ENCODE peak calls at places on chromosomes 5 and 9, in ten cellular contexts. One of them, this sample, is unnamed.

GRCh38 chr9:91117959-91118651 is 243.6 kb downstream of the AUH start:
- DNase-seq in AG10803: peak; percentile 86
- DNase-seq in mammary epithelial cell: no peak
- DNase-seq in WERI-Rb-1: peak; percentile 59
- DNase-seq in esophagus squamous epithelium: no peak
- DNase-seq in kidney: peak; percentile 96
- DNase-seq in brain microvascular endothelial cell: peak; percentile 69
- DNase-seq in AG09309: no peak
- DNase-seq in astrocyte: peak; percentile 71
- DNase-seq in cardiac fibroblast: peak; percentile 90
- DNase-seq in this sample: no peak

GRCh38 chr5:132427285-132428146 is 58.0 kb downstream of the SLC22A5 start:
- DNase-seq in kidney: no peak
- DNase-seq in mammary epithelial cell: no peak
- DNase-seq in AG09309: no peak
- DNase-seq in esophagus squamous epithelium: no peak
- DNase-seq in AG10803: peak; percentile 37
- DNase-seq in cardiac fibroblast: no peak
- DNase-seq in brain microvascular endothelial cell: no peak
- DNase-seq in WERI-Rb-1: no peak
- DNase-seq in astrocyte: no peak
- DNase-seq in this sample: no peak

GRCh38 chr5:160787247-160787646 is 64.8 kb downstream of the ATP10B start:
- DNase-seq in WERI-Rb-1: peak; percentile 12
- DNase-seq in esophagus squamous epithelium: no peak
- DNase-seq in astrocyte: no peak
- DNase-seq in mammary epithelial cell: peak; percentile 40
- DNase-seq in kidney: peak; percentile 61
- DNase-seq in brain microvascular endothelial cell: no peak
- DNase-seq in AG10803: no peak
- DNase-seq in cardiac fibroblast: no peak
- DNase-seq in AG09309: no peak
- DNase-seq in this sample: peak; percentile 17

GRCh38 chr5:31186672-31187267 is 6.7 kb upstream of the CDH6 start:
- DNase-seq in esophagus squamous epithelium: no peak
- DNase-seq in AG09309: no peak
- DNase-seq in AG10803: peak; percentile 40
- DNase-seq in WERI-Rb-1: no peak
- DNase-seq in cardiac fibroblast: peak; percentile 64
- DNase-seq in kidney: no peak
- DNase-seq in brain microvascular endothelial cell: peak; percentile 26
- DNase-seq in astrocyte: no peak
- DNase-seq in mammary epithelial cell: peak; percentile 3
- DNase-seq in this sample: peak; percentile 54

GRCh38 chr9:89661391-89661949 is 56.7 kb downstream of the GADD45G start:
- DNase-seq in WERI-Rb-1: peak; percentile 33
- DNase-seq in brain microvascular endothelial cell: no peak
- DNase-seq in kidney: no peak
- DNase-seq in esophagus squamous epithelium: no peak
- DNase-seq in AG09309: no peak
- DNase-seq in AG10803: peak; percentile 22
- DNase-seq in mammary epithelial cell: no peak
- DNase-seq in astrocyte: no peak
- DNase-seq in cardiac fibroblast: peak; percentile 6
- DNase-seq in this sample: no peak

GRCh38 chr5:139649082-139649991 is 1.2 kb downstream of the CXXC5 start:
- DNase-seq in mammary epithelial cell: no peak
- DNase-seq in AG09309: no peak
- DNase-seq in kidney: peak; percentile 87
- DNase-seq in esophagus squamous epithelium: no peak
- DNase-seq in astrocyte: no peak
- DNase-seq in WERI-Rb-1: no peak
- DNase-seq in brain microvascular endothelial cell: no peak
- DNase-seq in AG10803: no peak
- DNase-seq in cardiac fibroblast: no peak
- DNase-seq in this sample: no peak

GRCh38 chr5:107951322-107951721 is 280.6 kb upstream of the EFNA5 start:
- DNase-seq in esophagus squamous epithelium: no peak
- DNase-seq in AG09309: no peak
- DNase-seq in WERI-Rb-1: no peak
- DNase-seq in astrocyte: no peak
- DNase-seq in kidney: no peak
- DNase-seq in mammary epithelial cell: no peak
- DNase-seq in AG10803: no peak
- DNase-seq in brain microvascular endothelial cell: no peak
- DNase-seq in cardiac fibroblast: no peak
- DNase-seq in this sample: no peak

GRCh38 chr5:60972225-60972624 is 27.2 kb downstream of the NDUFAF2 start:
- DNase-seq in AG09309: no peak
- DNase-seq in mammary epithelial cell: peak; percentile 28
- DNase-seq in cardiac fibroblast: no peak
- DNase-seq in kidney: no peak
- DNase-seq in astrocyte: no peak
- DNase-seq in esophagus squamous epithelium: no peak
- DNase-seq in AG10803: no peak
- DNase-seq in brain microvascular endothelial cell: no peak
- DNase-seq in WERI-Rb-1: no peak
- DNase-seq in this sample: peak; percentile 15

GRCh38 chr5:72888595-72888994 is 67.2 kb upstream of the FCHO2 start:
- DNase-seq in AG10803: no peak
- DNase-seq in kidney: no peak
- DNase-seq in mammary epithelial cell: no peak
- DNase-seq in cardiac fibroblast: no peak
- DNase-seq in esophagus squamous epithelium: no peak
- DNase-seq in brain microvascular endothelial cell: no peak
- DNase-seq in astrocyte: no peak
- DNase-seq in AG09309: no peak
- DNase-seq in WERI-Rb-1: no peak
- DNase-seq in this sample: no peak

GRCh38 chr9:125522328-125522725 is 184.7 kb downstream of the MAPKAP1 start:
- DNase-seq in AG09309: no peak
- DNase-seq in brain microvascular endothelial cell: peak; percentile 70
- DNase-seq in cardiac fibroblast: peak; percentile 94
- DNase-seq in mammary epithelial cell: peak; percentile 40
- DNase-seq in esophagus squamous epithelium: no peak
- DNase-seq in AG10803: peak; percentile 88
- DNase-seq in WERI-Rb-1: no peak
- DNase-seq in astrocyte: peak; percentile 90
- DNase-seq in kidney: no peak
- DNase-seq in this sample: peak; percentile 67

GRCh38 chr5:56910123-56910951 is 941 bp downstream of the SETD9 start:
- DNase-seq in WERI-Rb-1: no peak
- DNase-seq in brain microvascular endothelial cell: no peak
- DNase-seq in kidney: peak; percentile 82
- DNase-seq in AG09309: no peak
- DNase-seq in mammary epithelial cell: no peak
- DNase-seq in esophagus squamous epithelium: no peak
- DNase-seq in cardiac fibroblast: no peak
- DNase-seq in astrocyte: peak; percentile 34
- DNase-seq in AG10803: peak; percentile 23
- DNase-seq in this sample: peak; percentile 53

GRCh38 chr5:98109561-98110006 is 663.9 kb upstream of the RGMB start:
- DNase-seq in AG09309: peak; percentile 69
- DNase-seq in esophagus squamous epithelium: no peak
- DNase-seq in kidney: no peak
- DNase-seq in brain microvascular endothelial cell: peak; percentile 93
- DNase-seq in cardiac fibroblast: peak; percentile 31
- DNase-seq in WERI-Rb-1: no peak
- DNase-seq in mammary epithelial cell: peak; percentile 72
- DNase-seq in AG10803: peak; percentile 68
- DNase-seq in astrocyte: peak; percentile 95
- DNase-seq in this sample: peak; percentile 82

GRCh38 chr5:172377438-172377837 is 76.9 kb downstream of the SH3PXD2B start:
- DNase-seq in AG09309: no peak
- DNase-seq in brain microvascular endothelial cell: no peak
- DNase-seq in esophagus squamous epithelium: no peak
- DNase-seq in WERI-Rb-1: no peak
- DNase-seq in mammary epithelial cell: no peak
- DNase-seq in cardiac fibroblast: no peak
- DNase-seq in astrocyte: no peak
- DNase-seq in kidney: no peak
- DNase-seq in AG10803: no peak
- DNase-seq in this sample: no peak

GRCh38 chr9:133590231-133590855 is 18.8 kb downstream of the FAM163B start:
- DNase-seq in cardiac fibroblast: no peak
- DNase-seq in AG10803: no peak
- DNase-seq in mammary epithelial cell: no peak
- DNase-seq in kidney: peak; percentile 44
- DNase-seq in brain microvascular endothelial cell: no peak
- DNase-seq in esophagus squamous epithelium: no peak
- DNase-seq in astrocyte: no peak
- DNase-seq in WERI-Rb-1: no peak
- DNase-seq in AG09309: no peak
- DNase-seq in this sample: no peak

GRCh38 chr5:180718810-180719453 is 20.9 kb downstream of the OR2Y1 start:
- DNase-seq in esophagus squamous epithelium: no peak
- DNase-seq in WERI-Rb-1: peak; percentile 17
- DNase-seq in AG10803: peak; percentile 32
- DNase-seq in astrocyte: peak; percentile 2
- DNase-seq in brain microvascular endothelial cell: peak; percentile 27
- DNase-seq in cardiac fibroblast: peak; percentile 50
- DNase-seq in kidney: no peak
- DNase-seq in mammary epithelial cell: peak; percentile 16
- DNase-seq in AG09309: peak; percentile 3
- DNase-seq in this sample: peak; percentile 28

GRCh38 chr5:141637693-141638419 is 1.1 kb downstream of the RELL2 start:
- DNase-seq in kidney: peak; percentile 89
- DNase-seq in AG10803: peak; percentile 34
- DNase-seq in cardiac fibroblast: peak; percentile 60
- DNase-seq in WERI-Rb-1: peak; percentile 80
- DNase-seq in AG09309: no peak
- DNase-seq in esophagus squamous epithelium: peak; percentile 30
- DNase-seq in mammary epithelial cell: no peak
- DNase-seq in brain microvascular endothelial cell: peak; percentile 46
- DNase-seq in astrocyte: peak; percentile 12
- DNase-seq in this sample: peak; percentile 21

GRCh38 chr9:26856413-26857032 is 36.1 kb downstream of the CAAP1 start:
- DNase-seq in AG09309: peak; percentile 10
- DNase-seq in mammary epithelial cell: peak; percentile 55
- DNase-seq in AG10803: peak; percentile 42
- DNase-seq in brain microvascular endothelial cell: peak; percentile 51
- DNase-seq in esophagus squamous epithelium: no peak
- DNase-seq in kidney: no peak
- DNase-seq in WERI-Rb-1: peak; percentile 42
- DNase-seq in astrocyte: peak; percentile 15
- DNase-seq in cardiac fibroblast: peak; percentile 59
- DNase-seq in this sample: peak; percentile 75
- TF ChIP-seq CTCF in AG09309: peak; percentile 58
- TF ChIP-seq CTCF in mammary epithelial cell: peak; percentile 84
- TF ChIP-seq CTCF in AG10803: peak; percentile 49
- TF ChIP-seq CTCF in brain microvascular endothelial cell: peak; percentile 72
- TF ChIP-seq CTCF in esophagus squamous epithelium: peak; percentile 21
- TF ChIP-seq CTCF in kidney: peak; percentile 52
- TF ChIP-seq CTCF in WERI-Rb-1: peak; percentile 78
- TF ChIP-seq CTCF in astrocyte: peak; percentile 55
- TF ChIP-seq CTCF in cardiac fibroblast: peak; percentile 61
- TF ChIP-seq CTCF in this sample: peak; percentile 74

GRCh38 chr5:18744990-18745590 is 1110.8 kb downstream of the TAF11L14 start:
- DNase-seq in esophagus squamous epithelium: no peak
- DNase-seq in AG10803: no peak
- DNase-seq in cardiac fibroblast: no peak
- DNase-seq in mammary epithelial cell: no peak
- DNase-seq in kidney: no peak
- DNase-seq in WERI-Rb-1: no peak
- DNase-seq in brain microvascular endothelial cell: no peak
- DNase-seq in AG09309: no peak
- DNase-seq in astrocyte: no peak
- DNase-seq in this sample: no peak
- H3K4me3 ChIP-seq in esophagus squamous epithelium: peak overlapping the region; percentile 43
- H3K4me3 ChIP-seq in AG10803: no peak overlapping the region
- H3K4me3 ChIP-seq in cardiac fibroblast: no peak overlapping the region
- H3K4me3 ChIP-seq in mammary epithelial cell: no peak overlapping the region
- H3K4me3 ChIP-seq in kidney: peak overlapping the region; percentile 70
- H3K4me3 ChIP-seq in WERI-Rb-1: no peak overlapping the region
- H3K4me3 ChIP-seq in brain microvascular endothelial cell: no peak overlapping the region
- H3K4me3 ChIP-seq in AG09309: peak overlapping the region; percentile 33
- H3K4me3 ChIP-seq in astrocyte: no peak overlapping the region
- H3K4me3 ChIP-seq in this sample: no peak overlapping the region

DNA sequence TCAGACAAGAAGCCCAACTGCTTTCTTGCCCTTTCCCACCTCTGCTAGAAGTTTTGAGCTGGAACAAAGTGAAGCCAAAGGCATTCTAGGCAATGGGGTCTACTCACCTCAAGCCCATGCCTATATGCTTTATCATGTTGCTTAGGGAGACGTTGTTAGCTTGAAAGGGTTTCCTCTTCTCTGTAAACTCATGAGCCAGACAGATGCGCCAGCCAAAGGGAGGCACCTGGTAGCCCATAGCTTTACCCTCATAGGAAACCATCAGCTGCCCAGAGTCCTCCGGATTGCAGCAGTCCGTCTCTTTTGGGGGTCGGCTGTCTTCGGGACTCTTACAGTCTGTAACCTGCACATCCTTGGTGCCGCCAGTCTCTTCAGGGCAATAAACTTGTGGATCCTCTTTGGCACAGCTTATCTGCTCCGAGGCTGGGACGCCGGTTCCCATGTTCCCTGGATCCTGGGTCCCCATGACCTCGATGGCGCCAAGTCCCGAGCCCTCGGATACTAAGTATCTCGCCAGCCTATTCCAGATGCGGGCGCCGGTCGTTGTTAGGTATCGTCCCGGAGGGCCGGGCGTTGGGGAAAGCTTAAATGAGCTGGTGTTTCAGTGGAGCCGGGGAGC is 680 bp downstream of the GBA2 start:
- DNase-seq in cardiac fibroblast: no peak
- DNase-seq in WERI-Rb-1: no peak
- DNase-seq in esophagus squamous epithelium: no peak
- DNase-seq in astrocyte: no peak
- DNase-seq in brain microvascular endothelial cell: no peak
- DNase-seq in kidney: no peak
- DNase-seq in AG10803: no peak
- DNase-seq in mammary epithelial cell: peak; percentile 18
- DNase-seq in AG09309: no peak
- DNase-seq in this sample: no peak
- TF ChIP-seq CTCF in cardiac fibroblast: no peak
- TF ChIP-seq CTCF in WERI-Rb-1: no peak
- TF ChIP-seq CTCF in esophagus squamous epithelium: no peak
- TF ChIP-seq CTCF in astrocyte: no peak
- TF ChIP-seq CTCF in brain microvascular endothelial cell: no peak
- TF ChIP-seq CTCF in kidney: no peak
- TF ChIP-seq CTCF in AG10803: no peak
- TF ChIP-seq CTCF in mammary epithelial cell: no peak
- TF ChIP-seq CTCF in AG09309: no peak
- TF ChIP-seq CTCF in this sample: no peak

DNA sequence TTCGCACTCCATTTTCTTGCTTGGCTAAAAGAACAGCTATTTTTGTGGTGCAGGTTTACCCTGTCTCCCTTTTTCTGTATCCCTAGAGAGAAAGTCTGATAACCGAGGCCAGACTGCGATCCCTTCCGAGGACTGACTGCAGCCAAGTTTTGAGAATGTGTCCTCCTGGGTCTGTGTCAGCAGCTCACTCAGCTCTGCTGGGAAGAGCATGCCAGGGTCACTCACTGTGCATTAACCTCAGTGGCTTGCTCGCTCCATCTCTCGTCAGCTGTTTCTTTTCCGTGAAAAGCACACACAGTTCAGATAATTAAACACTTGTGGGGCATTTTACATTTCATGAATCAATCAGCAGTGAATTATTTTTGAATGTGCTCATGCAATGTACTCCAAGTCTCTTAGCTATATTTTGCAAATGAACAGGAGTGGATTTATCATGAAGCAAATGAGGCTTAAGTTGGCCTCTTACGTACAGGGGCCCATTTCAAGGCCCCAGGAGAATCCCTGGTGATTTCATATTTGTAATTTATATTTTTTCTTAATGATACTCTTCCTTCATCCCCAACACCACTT is 252.1 kb downstream of the SMARCA2 start:
- DNase-seq in astrocyte: peak; percentile 10
- DNase-seq in esophagus squamous epithelium: no peak
- DNase-seq in brain microvascular endothelial cell: no peak
- DNase-seq in AG09309: no peak
- DNase-seq in cardiac fibroblast: peak; percentile 42
- DNase-seq in AG10803: peak; percentile 53
- DNase-seq in WERI-Rb-1: no peak
- DNase-seq in kidney: peak; percentile 85
- DNase-seq in mammary epithelial cell: no peak
- DNase-seq in this sample: no peak
- H3K4me3 ChIP-seq in astrocyte: no peak overlapping the region
- H3K4me3 ChIP-seq in esophagus squamous epithelium: no peak overlapping the region
- H3K4me3 ChIP-seq in brain microvascular endothelial cell: no peak overlapping the region
- H3K4me3 ChIP-seq in AG09309: no peak overlapping the region
- H3K4me3 ChIP-seq in cardiac fibroblast: no peak overlapping the region
- H3K4me3 ChIP-seq in AG10803: no peak overlapping the region
- H3K4me3 ChIP-seq in WERI-Rb-1: no peak overlapping the region
- H3K4me3 ChIP-seq in kidney: no peak overlapping the region
- H3K4me3 ChIP-seq in mammary epithelial cell: no peak overlapping the region
- H3K4me3 ChIP-seq in this sample: no peak overlapping the region

This sample was measured in bronchial epithelial cell.